ENCODE peak calls at places on chromosomes 16 and 17, in ten cellular contexts. I is cardiac fibroblast; D is kidney epithelial cell; Q is mucosa of descending colon; N is CD4-positive, alpha-beta memory T cell; J is cardiac muscle cell; Y is NT2/D1; X is endothelial cell of umbilical vein; E is GM23248; A is left ventricle myocardium inferior. Z is an unnamed sample.

GRCh38 chr17:13462673-13463124 is 139.0 kb downstream of the HS3ST3A1 start:
- DNase-seq in D (no peak), I (no peak), X (no peak), Y (no peak), A (no peak), Q (no peak), E (no peak), N (no peak), J (no peak), Z (no peak)

GRCh38 chr16:81445143-81445922 is 725 bp downstream of the CMIP start:
- DNase-seq in Y (no peak), D (no peak), J (no peak), E (peak), Q (peak), I (peak), N (peak), A (no peak), X (peak), Z (no peak)

GRCh38 chr16:53209489-53209888 is 154.7 kb downstream of the CHD9 start:
- DNase-seq in E (peak), Q (no peak), D (no peak), J (no peak), I (no peak), Y (no peak), X (peak), N (no peak), A (no peak), Z (no peak)

GRCh38 chr16:3819741-3820724 is 60.5 kb downstream of the CREBBP start:
- DNase-seq in Q (no peak), X (peak), I (peak), Y (no peak), E (peak), D (peak), A (no peak), N (peak), J (peak), Z (peak)

GRCh38 chr16:64969221-64969620 is 152.6 kb downstream of the CDH11 start:
- DNase-seq in X (no peak), A (no peak), N (no peak), I (peak), J (peak), E (peak), Q (no peak), Y (no peak), D (no peak), Z (no peak)

GRCh38 chr17:59506907-59507726 is 58.3 kb upstream of the DHX40 start:
- DNase-seq in Q (no peak), N (no peak), E (peak), X (peak), Y (no peak), D (no peak), A (no peak), I (peak), J (peak), Z (no peak)

GRCh38 chr17:29155966-29156338 is 24.2 kb downstream of the MYO18A start:
- DNase-seq in Q (no peak), N (no peak), Y (no peak), E (peak), I (no peak), A (no peak), X (peak), J (peak), D (no peak), Z (no peak)

GRCh38 chr16:12245088-12245922 is 268.8 kb downstream of the SNX29 start:
- DNase-seq in A (no peak), Q (no peak), Y (no peak), I (no peak), X (no peak), N (no peak), E (no peak), J (no peak), D (no peak), Z (no peak)

GRCh38 chr17:14299261-14300093 is 1.4 kb upstream of the HS3ST3B1 start:
- DNase-seq in I (peak), Y (no peak), X (peak), N (peak), A (no peak), D (no peak), J (peak), Q (peak), E (peak), Z (no peak)

GRCh38 chr17:80694992-80695912 is 150.6 kb downstream of the RPTOR start:
- DNase-seq in D (peak), X (peak), E (no peak), J (no peak), I (no peak), N (no peak), Q (no peak), A (no peak), Y (no peak), Z (no peak)

GRCh38 chr16:81558444-81559175 is 114.0 kb downstream of the CMIP start:
- DNase-seq in N (no peak), D (no peak), Q (peak), J (no peak), E (no peak), X (no peak), Y (no peak), A (no peak), I (no peak), Z (no peak)

GRCh38 chr17:44123356-44124117 is at the start of gene HDAC5:
- DNase-seq in X (peak), Q (peak), Y (peak), A (peak), N (peak), D (peak), I (peak), E (peak), J (peak), Z (peak)

GRCh38 chr16:63287411-63287810 is 1251.2 kb upstream of the CDH8 start:
- DNase-seq in A (no peak), I (no peak), Q (no peak), J (no peak), D (peak), Y (no peak), X (no peak), N (no peak), E (no peak), Z (no peak)

GRCh38 chr17:44760474-44761308 is 1.9 kb downstream of the ADAM11 start:
- DNase-seq in A (no peak), X (no peak), Y (no peak), J (no peak), I (no peak), N (no peak), E (no peak), D (no peak), Q (no peak), Z (no peak)

DNA sequence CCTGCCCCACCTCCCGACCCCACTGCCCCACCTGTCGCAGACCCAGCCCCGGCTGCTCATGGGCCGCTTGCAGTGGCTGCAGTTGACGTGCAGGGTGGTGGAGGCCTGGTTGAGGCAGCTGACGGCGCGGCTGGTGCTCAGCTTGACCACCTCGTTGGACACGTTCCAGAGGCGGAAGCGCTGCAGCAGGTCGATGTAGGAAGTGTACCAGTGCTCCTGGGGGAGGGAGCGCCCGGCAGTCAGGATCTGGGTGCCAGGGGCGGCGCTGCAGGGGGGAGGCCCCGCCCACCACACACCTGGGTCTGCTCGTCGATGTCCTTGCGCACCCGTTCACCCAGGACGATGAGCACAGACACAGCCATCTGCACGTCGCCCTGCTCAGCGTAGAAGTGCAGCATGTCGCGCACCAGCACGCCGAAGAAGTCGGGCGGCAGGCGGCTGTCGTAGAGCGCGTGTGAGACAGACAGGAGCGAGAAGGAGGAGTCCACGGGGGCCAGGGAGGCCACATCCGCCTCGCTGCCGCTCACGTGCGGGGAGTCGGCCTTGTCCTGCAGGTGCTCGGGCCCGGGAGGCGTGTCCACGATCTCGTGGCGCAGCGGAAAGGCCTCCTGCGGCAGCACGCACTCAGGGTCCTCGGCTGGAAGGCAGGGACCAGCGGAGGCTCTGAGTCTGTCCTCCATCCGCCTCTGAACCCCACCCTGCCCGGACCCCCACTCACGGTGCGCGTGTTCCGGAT is 995 bp upstream of the JMJD8 start:
- DNase-seq in E (no peak), J (no peak), Y (no peak), D (no peak), X (no peak), N (no peak), Q (peak), I (no peak), A (no peak), Z (no peak)
- H3K4me3 ChIP-seq in E (no peak), J (no peak), Y (no peak), D (peak), X (no peak), N (no peak), Q (no peak), I (no peak), A (peak), Z (no peak)

DNA sequence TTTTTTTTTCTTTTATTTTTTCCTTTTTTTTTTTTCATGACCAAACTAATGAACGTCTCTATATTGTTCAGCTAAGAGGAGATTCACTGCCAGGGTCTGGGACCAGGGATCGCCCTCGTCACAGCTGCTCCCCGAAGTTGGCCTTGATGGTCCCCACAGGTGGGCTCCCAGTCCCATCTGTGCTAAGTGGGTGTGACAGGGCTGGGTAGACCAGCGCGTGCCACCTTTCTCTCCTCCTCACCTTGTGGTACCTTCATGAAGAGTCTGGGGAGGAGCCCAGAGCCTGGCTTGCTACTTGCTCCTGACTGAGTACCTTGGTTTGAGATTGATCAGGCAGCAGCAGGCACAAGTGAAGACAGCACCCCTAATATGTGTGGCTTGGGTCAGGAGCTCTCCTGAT is 6.5 kb upstream of the FOXF1 start:
- DNase-seq in Y (no peak), I (no peak), X (no peak), J (no peak), E (no peak), N (no peak), A (no peak), D (no peak), Q (no peak), Z (no peak)
- H3K4me3 ChIP-seq in Y (no peak), I (no peak), X (no peak), J (no peak), E (no peak), N (no peak), A (no peak), D (no peak), Q (no peak), Z (no peak)

DNA sequence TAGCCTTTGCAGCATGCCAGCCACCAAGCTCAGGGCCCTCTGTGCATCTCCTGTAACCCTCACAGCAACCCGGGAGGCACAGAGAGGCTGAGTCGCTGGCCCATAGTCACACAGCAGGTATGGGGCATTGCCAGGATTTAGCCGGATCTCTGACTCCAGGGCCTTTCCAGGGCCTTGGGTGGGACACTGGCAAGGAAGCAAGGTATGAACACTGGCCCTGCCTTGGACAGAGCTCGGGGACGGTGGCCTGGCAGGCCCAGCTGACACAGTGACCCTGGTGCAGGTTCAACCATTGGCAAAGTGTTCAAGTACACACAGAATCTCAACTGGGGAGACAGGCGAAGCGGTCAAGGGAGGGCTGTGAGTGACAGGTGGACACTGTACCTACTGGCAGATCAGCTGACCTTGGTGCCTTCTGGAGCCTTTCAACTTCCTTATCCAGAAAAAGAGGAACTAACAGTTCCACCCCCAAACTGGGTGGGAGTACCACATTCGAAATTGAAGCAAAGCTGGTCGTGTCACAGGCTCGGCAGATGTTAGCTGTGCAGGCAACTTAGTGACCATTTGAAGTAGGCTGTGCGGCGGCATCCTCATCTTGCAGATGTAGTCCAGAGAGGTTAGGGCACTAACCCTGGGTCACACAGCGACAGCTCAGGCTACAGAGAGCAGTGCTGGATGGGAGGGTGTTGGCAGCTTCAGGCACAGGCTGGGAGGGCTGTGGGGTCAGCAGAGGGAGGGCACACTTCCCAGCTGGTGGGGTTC is 287.4 kb downstream of the SEC14L1 start:
- DNase-seq in Y (no peak), I (no peak), A (no peak), E (no peak), N (no peak), X (no peak), D (no peak), J (no peak), Q (no peak), Z (no peak)
- H3K4me3 ChIP-seq in Y (no peak), I (no peak), A (no peak), E (peak), N (no peak), X (no peak), D (no peak), J (no peak), Q (no peak), Z (no peak)

GRCh38 chr16:8955828-8956227 is 7.9 kb downstream of the USP7 start:
- DNase-seq in Y (no peak), X (no peak), J (no peak), N (no peak), D (no peak), Q (no peak), A (no peak), I (no peak), E (peak), Z (no peak)

GRCh38 chr16:8951447-8952280 is 12.0 kb downstream of the USP7 start:
- DNase-seq in D (no peak), E (no peak), A (no peak), J (no peak), Q (no peak), X (no peak), N (no peak), Y (no peak), I (no peak), Z (peak)

GRCh38 chr16:8950580-8951077 is 13.1 kb downstream of the USP7 start:
- DNase-seq in Q (no peak), A (no peak), Y (no peak), D (no peak), N (no peak), J (peak), I (peak), E (peak), X (no peak), Z (no peak)

GRCh38 chr16:8952281-8952751 is 11.4 kb downstream of the USP7 start:
- DNase-seq in A (no peak), N (no peak), X (no peak), I (no peak), Q (no peak), Y (no peak), D (no peak), E (no peak), J (no peak), Z (no peak)

GRCh38 chr16:8953064-8953463 is 10.6 kb downstream of the USP7 start:
- DNase-seq in Y (no peak), X (no peak), E (no peak), Q (no peak), J (no peak), I (no peak), D (no peak), N (no peak), A (no peak), Z (no peak)
- H3K4me3 ChIP-seq in Y (no peak), X (no peak), E (no peak), Q (no peak), J (no peak), I (no peak), D (no peak), N (no peak), A (no peak), Z (no peak)

DNA sequence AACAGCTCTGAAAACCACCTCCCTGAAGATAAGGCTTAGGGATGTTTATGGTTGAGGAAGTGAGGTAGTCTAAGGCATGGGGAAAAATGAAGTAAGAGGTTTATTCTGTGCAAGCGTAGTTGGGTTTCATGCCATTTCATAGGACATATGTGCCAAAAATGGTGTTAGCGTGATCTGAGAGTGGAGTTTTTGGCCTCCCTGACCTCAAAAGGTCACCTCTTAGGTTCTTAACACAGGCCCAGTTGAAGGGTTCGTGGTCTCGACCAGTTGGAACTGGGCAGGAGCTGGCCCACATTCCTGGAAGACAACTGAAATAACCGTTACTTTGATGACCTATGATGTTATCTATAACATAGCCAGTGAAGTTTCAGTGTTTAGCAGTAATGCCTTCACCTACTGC is 57.0 kb downstream of the MRTFB start:
- DNase-seq in I (no peak), J (no peak), D (no peak), A (no peak), Y (no peak), E (no peak), Q (no peak), X (no peak), N (no peak), Z (no peak)
- H3K4me3 ChIP-seq in I (no peak), J (no peak), D (no peak), A (no peak), Y (no peak), E (no peak), Q (no peak), X (no peak), N (no peak), Z (no peak)

Z was measured in Jurkat, Clone E6-1.